ENCODE peak calls at places on chromosomes 5 and 9, in six cellular contexts. L is EH, Z is fibroblast of lung, D is HEK293T, Q is H7, O is AG09309. P is an unnamed sample.

GRCh38 chr9:122179690-122180074 is 20.0 kb downstream of the MORN5 start:
- DNase-seq in D (no peak), O (no peak), Z (peak; percentile 4), Q (no peak), L (peak; percentile 40), P (no peak)

GRCh38 chr5:97078958-97079357 is 63.5 kb downstream of the LIX1 start:
- DNase-seq in Z (peak; percentile 21), D (no peak), O (peak; percentile 8), Q (no peak), L (no peak), P (no peak)

GRCh38 chr5:59760798-59761348 is 132.7 kb downstream of the PDE4D start:
- DNase-seq in L (peak; percentile 58), D (no peak), Q (no peak), Z (peak; percentile 75), O (no peak), P (no peak)

GRCh38 chr5:15183520-15183919 is 311.9 kb upstream of the ANKH start:
- DNase-seq in Z (no peak), Q (peak; percentile 8), D (no peak), O (no peak), L (peak; percentile 10), P (no peak)

GRCh38 chr5:17269201-17269600 is 51.8 kb downstream of the BASP1 start:
- DNase-seq in Z (no peak), L (no peak), Q (no peak), D (no peak), O (no peak), P (no peak)

GRCh38 chr9:136011703-136012496 is 50.7 kb upstream of the UBAC1 start:
- DNase-seq in Q (peak; percentile 82), Z (peak; percentile 65), L (peak; percentile 46), D (no peak), O (no peak), P (peak; percentile 32)

GRCh38 chr9:93159601-93160418 is 24.1 kb upstream of the WNK2 start:
- DNase-seq in L (peak; percentile 77), Z (peak; percentile 62), D (peak; percentile 91), Q (peak; percentile 98), O (peak; percentile 20), P (peak; percentile 73)

GRCh38 chr5:165187815-165188214 is 1682.4 kb downstream of the MAT2B start:
- DNase-seq in L (no peak), Z (no peak), Q (no peak), D (no peak), O (no peak), P (no peak)

GRCh38 chr9:116087246-116087645 is 66.3 kb upstream of the PAPPA start:
- DNase-seq in Q (no peak), D (no peak), Z (peak; percentile 88), L (peak; percentile 50), O (no peak), P (peak; percentile 24)

GRCh38 chr5:65327582-65327981 is 154.1 kb downstream of the ADAMTS6 start:
- DNase-seq in D (no peak), O (no peak), Z (peak; percentile 89), Q (no peak), L (peak; percentile 60), P (peak; percentile 37)

GRCh38 chr9:33843312-33843950 is 26.5 kb downstream of the UBE2R2 start:
- DNase-seq in Z (no peak), D (no peak), L (no peak), Q (no peak), O (no peak), P (no peak)

GRCh38 chr5:78591227-78591626 is 57.3 kb downstream of the LHFPL2 start:
- DNase-seq in Q (no peak), O (peak; percentile 65), Z (peak; percentile 90), D (no peak), L (peak; percentile 93), P (no peak)

GRCh38 chr9:2263665-2264064 is 248.5 kb downstream of the SMARCA2 start:
- DNase-seq in D (no peak), L (no peak), Z (no peak), O (no peak), Q (no peak), P (no peak)

GRCh38 chr5:134438268-134438622 is 26.6 kb upstream of the CDKN2AIPNL start:
- DNase-seq in O (peak; percentile 63), Z (peak; percentile 86), L (peak; percentile 84), Q (no peak), D (no peak), P (peak; percentile 27)

GRCh38 chr5:154754460-154755360 is 467 bp upstream of the LARP1 start:
- DNase-seq in Z (peak; percentile 98), O (peak; percentile 92), D (peak; percentile 95), Q (peak; percentile 98), L (peak; percentile 99), P (peak; percentile 98)

GRCh38 chr5:122311888-122312669 is at the start of gene SNCAIP:
- DNase-seq in L (peak; percentile 50), Q (peak; percentile 82), D (peak; percentile 57), Z (peak; percentile 63), O (no peak), P (no peak)